ENCODE peak calls at places on chromosomes 3 and 15, in six cellular contexts. R, O, V, T, H and Q are unnamed samples.

GRCh38 chr3:13077431-13078157 is 4.4 kb upstream of the IQSEC1 start:
- DNase-seq in R (no peak), O (no peak), V (peak; percentile 88), T (no peak), H (no peak), Q (no peak)

GRCh38 chr3:100072328-100073048 is 41.8 kb downstream of the FILIP1L start:
- DNase-seq in R (peak; percentile 26), O (no peak), V (no peak), T (no peak), H (no peak), Q (no peak)

GRCh38 chr3:59245879-59246501 is 196.2 kb upstream of the CFAP20DC start:
- DNase-seq in R (no peak), O (no peak), V (no peak), T (no peak), H (no peak), Q (no peak)

GRCh38 chr3:84877092-84877491 is 81.7 kb upstream of the CADM2 start:
- DNase-seq in R (no peak), O (no peak), V (no peak), T (no peak), H (no peak), Q (no peak)

GRCh38 chr3:27387625-27388024 is 18.4 kb upstream of the NEK10 start:
- DNase-seq in R (no peak), O (no peak), V (no peak), T (no peak), H (no peak), Q (no peak)

GRCh38 chr15:68618339-68619302 is 39.8 kb downstream of the CORO2B start:
- DNase-seq in R (no peak), O (no peak), V (no peak), T (no peak), H (no peak), Q (no peak)

GRCh38 chr3:126459763-126460127 is 15.9 kb downstream of the ZXDC start:
- DNase-seq in R (no peak), O (no peak), V (no peak), T (no peak), H (no peak), Q (no peak)

GRCh38 chr15:66862111-66862815 is 160.2 kb downstream of the SMAD6 start:
- DNase-seq in R (no peak), O (no peak), V (no peak), T (no peak), H (no peak), Q (no peak)

GRCh38 chr3:30193625-30194044 is 412.8 kb upstream of the TGFBR2 start:
- DNase-seq in R (no peak), O (no peak), V (no peak), T (no peak), H (no peak), Q (no peak)

GRCh38 chr3:86973440-86973839 is 17.5 kb downstream of the VGLL3 start:
- DNase-seq in R (no peak), O (no peak), V (no peak), T (peak; percentile 72), H (no peak), Q (no peak)

GRCh38 chr3:43246956-43247355 is 39.4 kb upstream of the SNRK start:
- DNase-seq in R (peak; percentile 39), O (no peak), V (no peak), T (no peak), H (peak; percentile 62), Q (no peak)

GRCh38 chr3:97389883-97390282 is 374.7 kb upstream of the ARL6 start:
- DNase-seq in R (no peak), O (no peak), V (no peak), T (no peak), H (no peak), Q (no peak)

GRCh38 chr3:12495749-12496452 is 11.6 kb downstream of the TSEN2 start:
- DNase-seq in R (no peak), O (no peak), V (no peak), T (no peak), H (no peak), Q (no peak)

GRCh38 chr15:63942486-63943365 is 103.6 kb downstream of the DAPK2 start:
- DNase-seq in R (no peak), O (no peak), V (no peak), T (no peak), H (no peak), Q (no peak)

GRCh38 chr15:45116006-45116481 is 1.9 kb downstream of the DUOXA2 start:
- DNase-seq in R (no peak), O (no peak), V (no peak), T (no peak), H (no peak), Q (no peak)

GRCh38 chr15:40397688-40398412 is 7.7 kb upstream of the IVD start:
- DNase-seq in R (no peak), O (no peak), V (no peak), T (no peak), H (no peak), Q (no peak)

GRCh38 chr3:90091557-90091956 is 984.1 kb downstream of the EPHA3 start:
- DNase-seq in R (no peak), O (no peak), V (no peak), T (no peak), H (no peak), Q (no peak)

GRCh38 chr15:85622432-85622831 is 172.3 kb downstream of the KLHL25 start:
- DNase-seq in R (no peak), O (no peak), V (no peak), T (no peak), H (no peak), Q (no peak)

GRCh38 chr3:46408853-46409252 is 1.8 kb downstream of the CCRL2 start:
- DNase-seq in R (no peak), O (no peak), V (no peak), T (no peak), H (no peak), Q (no peak)

GRCh38 chr3:55454611-55455010 is 32.5 kb downstream of the WNT5A start:
- DNase-seq in R (no peak), O (no peak), V (no peak), T (no peak), H (no peak), Q (no peak)

GRCh38 chr3:126555795-126556636 is 2.7 kb downstream of the C3orf22 start:
- DNase-seq in R (no peak), O (peak; percentile 8), V (no peak), T (no peak), H (no peak), Q (no peak)

GRCh38 chr3:183871541-183871940 is 13.1 kb downstream of the PARL start:
- DNase-seq in R (no peak), O (no peak), V (no peak), T (no peak), H (no peak), Q (no peak)

GRCh38 chr3:60056394-60056793 is 1006.6 kb upstream of the CFAP20DC start:
- DNase-seq in R (peak; percentile 33), O (no peak), V (no peak), T (no peak), H (peak; percentile 70), Q (no peak)